ENCODE peak calls at places on chromosomes 5 and 9, in six cellular contexts. One of them, this sample, is unnamed. For H3K27me3 and H3K4me1, the result is how much of the 10 kb centered on the place peaks cover.

GRCh38 chr9:6845881-6846280 is 88.1 kb downstream of the KDM4C start:
- DNase-seq in fibroblast of lung: peak
- DNase-seq in GM23338: peak
- DNase-seq in colonic mucosa: no peak
- DNase-seq in left ventricle myocardium inferior: no peak
- DNase-seq in CD8-positive, alpha-beta T cell: no peak
- DNase-seq in this sample: no peak

GRCh38 chr5:61362796-61363364 is 30.8 kb downstream of the ZSWIM6 start:
- DNase-seq in fibroblast of lung: peak
- DNase-seq in GM23338: peak
- DNase-seq in colonic mucosa: no peak
- DNase-seq in left ventricle myocardium inferior: no peak
- DNase-seq in CD8-positive, alpha-beta T cell: no peak
- DNase-seq in this sample: no peak

GRCh38 chr5:180394031-180394636 is 41.0 kb upstream of the GFPT2 start:
- DNase-seq in fibroblast of lung: no peak
- DNase-seq in GM23338: peak
- DNase-seq in colonic mucosa: no peak
- DNase-seq in left ventricle myocardium inferior: no peak
- DNase-seq in CD8-positive, alpha-beta T cell: no peak
- DNase-seq in this sample: no peak

GRCh38 chr5:50292735-50293394 is 148.2 kb downstream of the EMB start:
- DNase-seq in fibroblast of lung: no peak
- DNase-seq in GM23338: no peak
- DNase-seq in colonic mucosa: no peak
- DNase-seq in left ventricle myocardium inferior: no peak
- DNase-seq in CD8-positive, alpha-beta T cell: no peak
- DNase-seq in this sample: no peak

GRCh38 chr9:71783120-71783523 is 14.8 kb upstream of the CEMIP2 start:
- DNase-seq in fibroblast of lung: no peak
- DNase-seq in GM23338: no peak
- DNase-seq in colonic mucosa: peak
- DNase-seq in left ventricle myocardium inferior: no peak
- DNase-seq in CD8-positive, alpha-beta T cell: peak
- DNase-seq in this sample: peak

GRCh38 chr5:32346869-32347268 is 34.1 kb upstream of the MTMR12 start:
- DNase-seq in fibroblast of lung: no peak
- DNase-seq in GM23338: no peak
- DNase-seq in colonic mucosa: no peak
- DNase-seq in left ventricle myocardium inferior: no peak
- DNase-seq in CD8-positive, alpha-beta T cell: no peak
- DNase-seq in this sample: no peak

GRCh38 chr5:101424530-101425175 is 521.6 kb upstream of the ST8SIA4 start:
- DNase-seq in fibroblast of lung: peak
- DNase-seq in GM23338: no peak
- DNase-seq in colonic mucosa: no peak
- DNase-seq in left ventricle myocardium inferior: no peak
- DNase-seq in CD8-positive, alpha-beta T cell: no peak
- DNase-seq in this sample: no peak

GRCh38 chr9:98326402-98327248 is 71.2 kb upstream of the TBC1D2 start:
- DNase-seq in fibroblast of lung: peak
- DNase-seq in GM23338: no peak
- DNase-seq in colonic mucosa: no peak
- DNase-seq in left ventricle myocardium inferior: no peak
- DNase-seq in CD8-positive, alpha-beta T cell: no peak
- DNase-seq in this sample: no peak

GRCh38 chr9:21796768-21797167 is 5.7 kb upstream of the MTAP start:
- DNase-seq in fibroblast of lung: peak
- DNase-seq in GM23338: no peak
- DNase-seq in colonic mucosa: no peak
- DNase-seq in left ventricle myocardium inferior: no peak
- DNase-seq in CD8-positive, alpha-beta T cell: no peak
- DNase-seq in this sample: no peak

GRCh38 chr9:14097215-14097614 is 216.7 kb downstream of the NFIB start:
- DNase-seq in fibroblast of lung: peak
- DNase-seq in GM23338: peak
- DNase-seq in colonic mucosa: no peak
- DNase-seq in left ventricle myocardium inferior: no peak
- DNase-seq in CD8-positive, alpha-beta T cell: no peak
- DNase-seq in this sample: no peak
- H3K4me3 ChIP-seq in fibroblast of lung: no peak
- H3K4me3 ChIP-seq in GM23338: no peak
- H3K4me3 ChIP-seq in colonic mucosa: no peak
- H3K4me3 ChIP-seq in left ventricle myocardium inferior: peak
- H3K4me3 ChIP-seq in CD8-positive, alpha-beta T cell: no peak
- H3K4me3 ChIP-seq in this sample: no peak

GRCh38 chr5:16427572-16427971 is 38.0 kb downstream of the ZNF622 start:
- DNase-seq in fibroblast of lung: no peak
- DNase-seq in GM23338: no peak
- DNase-seq in colonic mucosa: no peak
- DNase-seq in left ventricle myocardium inferior: no peak
- DNase-seq in CD8-positive, alpha-beta T cell: no peak
- DNase-seq in this sample: no peak

GRCh38 chr5:16430349-16431089 is 35.1 kb downstream of the ZNF622 start:
- DNase-seq in fibroblast of lung: no peak
- DNase-seq in GM23338: no peak
- DNase-seq in colonic mucosa: no peak
- DNase-seq in left ventricle myocardium inferior: no peak
- DNase-seq in CD8-positive, alpha-beta T cell: no peak
- DNase-seq in this sample: no peak

GRCh38 chr5:16428359-16428758 is 37.2 kb downstream of the ZNF622 start:
- DNase-seq in fibroblast of lung: no peak
- DNase-seq in GM23338: peak
- DNase-seq in colonic mucosa: no peak
- DNase-seq in left ventricle myocardium inferior: no peak
- DNase-seq in CD8-positive, alpha-beta T cell: no peak
- DNase-seq in this sample: no peak

GRCh38 chr5:16431482-16431881 is 34.1 kb downstream of the ZNF622 start:
- DNase-seq in fibroblast of lung: no peak
- DNase-seq in GM23338: peak
- DNase-seq in colonic mucosa: no peak
- DNase-seq in left ventricle myocardium inferior: no peak
- DNase-seq in CD8-positive, alpha-beta T cell: no peak
- DNase-seq in this sample: no peak
- H3K27me3 ChIP-seq in fibroblast of lung: under half
- H3K27me3 ChIP-seq in GM23338: under half
- H3K27me3 ChIP-seq in colonic mucosa: under half
- H3K27me3 ChIP-seq in left ventricle myocardium inferior: under half
- H3K27me3 ChIP-seq in CD8-positive, alpha-beta T cell: under half
- H3K27me3 ChIP-seq in this sample: under half

DNA sequence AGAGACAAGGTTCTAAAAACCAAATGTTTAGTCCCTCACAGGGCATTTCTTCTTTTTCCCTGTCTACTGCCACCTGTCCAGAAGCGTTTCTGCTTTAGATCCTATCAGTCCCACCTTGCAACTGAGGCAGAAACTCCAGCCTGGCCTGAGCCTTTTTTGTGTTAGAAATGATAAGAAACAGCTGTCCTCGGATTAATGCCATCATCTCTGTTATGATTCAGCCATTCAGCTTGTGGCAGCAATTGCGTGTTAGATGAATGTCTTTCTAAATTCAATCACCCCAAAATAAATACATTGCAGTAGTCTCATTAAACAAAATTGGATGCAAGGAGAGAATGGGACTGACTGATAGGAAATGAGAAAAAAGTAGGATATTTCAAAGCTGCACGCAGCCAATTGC is 28.3 kb upstream of the FRMPD1 start:
- DNase-seq in fibroblast of lung: no peak
- DNase-seq in GM23338: no peak
- DNase-seq in colonic mucosa: no peak
- DNase-seq in left ventricle myocardium inferior: no peak
- DNase-seq in CD8-positive, alpha-beta T cell: no peak
- DNase-seq in this sample: no peak
- H3K4me1 ChIP-seq in fibroblast of lung: under half
- H3K4me1 ChIP-seq in GM23338: under half
- H3K4me1 ChIP-seq in colonic mucosa: under half
- H3K4me1 ChIP-seq in left ventricle myocardium inferior: under half
- H3K4me1 ChIP-seq in CD8-positive, alpha-beta T cell: under half
- H3K4me1 ChIP-seq in this sample: under half

GRCh38 chr5:150210644-150211043 is 20.8 kb downstream of the SLC6A7 start:
- DNase-seq in fibroblast of lung: no peak
- DNase-seq in GM23338: no peak
- DNase-seq in colonic mucosa: no peak
- DNase-seq in left ventricle myocardium inferior: no peak
- DNase-seq in CD8-positive, alpha-beta T cell: no peak
- DNase-seq in this sample: no peak
- H3K4me3 ChIP-seq in fibroblast of lung: no peak
- H3K4me3 ChIP-seq in GM23338: peak
- H3K4me3 ChIP-seq in colonic mucosa: no peak
- H3K4me3 ChIP-seq in left ventricle myocardium inferior: no peak
- H3K4me3 ChIP-seq in CD8-positive, alpha-beta T cell: no peak
- H3K4me3 ChIP-seq in this sample: no peak

DNA sequence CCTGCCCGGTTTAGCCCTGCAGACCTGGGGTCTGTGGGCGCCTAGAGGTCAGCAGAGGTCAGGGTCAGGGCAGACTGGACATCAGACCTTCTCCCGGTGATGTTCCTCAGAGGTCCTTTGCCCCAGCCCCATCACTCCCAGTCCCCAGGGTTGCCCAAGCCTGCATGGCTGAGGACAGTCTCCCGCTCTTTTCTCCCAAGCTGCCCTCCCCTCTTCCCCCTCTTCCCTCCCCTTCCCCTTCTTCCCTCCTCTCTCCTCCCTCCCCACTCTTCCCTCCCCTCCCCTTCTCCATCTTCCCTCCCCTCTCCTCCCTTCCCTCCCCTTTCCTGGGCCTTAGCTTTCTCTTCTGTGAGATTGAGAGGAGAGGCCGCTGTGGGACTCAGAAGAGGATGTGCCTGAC is 10.4 kb downstream of the LHX3 start:
- DNase-seq in fibroblast of lung: no peak
- DNase-seq in GM23338: peak
- DNase-seq in colonic mucosa: no peak
- DNase-seq in left ventricle myocardium inferior: no peak
- DNase-seq in CD8-positive, alpha-beta T cell: no peak
- DNase-seq in this sample: no peak
- H3K27me3 ChIP-seq in fibroblast of lung: half or more
- H3K27me3 ChIP-seq in GM23338: half or more
- H3K27me3 ChIP-seq in colonic mucosa: half or more
- H3K27me3 ChIP-seq in left ventricle myocardium inferior: half or more
- H3K27me3 ChIP-seq in CD8-positive, alpha-beta T cell: under half
- H3K27me3 ChIP-seq in this sample: half or more

DNA sequence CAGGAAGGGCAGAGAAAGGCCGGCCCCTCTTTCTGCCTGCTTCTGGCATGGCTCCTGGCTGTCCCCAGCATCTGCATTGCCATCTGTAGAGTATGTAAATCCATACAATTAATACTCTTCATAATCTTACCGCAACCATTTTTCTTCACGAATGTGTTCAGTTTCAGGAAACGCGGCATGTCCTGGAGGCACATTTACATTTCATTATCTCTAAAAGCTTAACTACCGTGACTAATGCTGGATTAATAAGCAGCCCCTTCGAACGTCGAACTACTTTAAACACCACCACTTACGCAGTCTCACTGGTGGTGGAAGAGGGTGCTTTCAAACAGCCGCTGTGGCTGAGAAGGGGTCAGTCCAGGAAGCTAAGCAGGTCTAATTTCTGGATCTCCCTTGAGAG is 85.6 kb downstream of the C5orf15 start:
- DNase-seq in fibroblast of lung: no peak
- DNase-seq in GM23338: no peak
- DNase-seq in colonic mucosa: no peak
- DNase-seq in left ventricle myocardium inferior: no peak
- DNase-seq in CD8-positive, alpha-beta T cell: no peak
- DNase-seq in this sample: no peak
- H3K4me1 ChIP-seq in fibroblast of lung: under half
- H3K4me1 ChIP-seq in GM23338: under half
- H3K4me1 ChIP-seq in colonic mucosa: under half
- H3K4me1 ChIP-seq in left ventricle myocardium inferior: under half
- H3K4me1 ChIP-seq in CD8-positive, alpha-beta T cell: under half
- H3K4me1 ChIP-seq in this sample: under half

GRCh38 chr9:35656340-35656739 is 1.5 kb downstream of the RMRP start:
- DNase-seq in fibroblast of lung: no peak
- DNase-seq in GM23338: no peak
- DNase-seq in colonic mucosa: no peak
- DNase-seq in left ventricle myocardium inferior: no peak
- DNase-seq in CD8-positive, alpha-beta T cell: no peak
- DNase-seq in this sample: no peak

GRCh38 chr9:35658894-35659220 is 765 bp downstream of the CCDC107 start:
- DNase-seq in fibroblast of lung: peak
- DNase-seq in GM23338: no peak
- DNase-seq in colonic mucosa: peak
- DNase-seq in left ventricle myocardium inferior: peak
- DNase-seq in CD8-positive, alpha-beta T cell: no peak
- DNase-seq in this sample: no peak

GRCh38 chr9:35658144-35658893 is at the start of gene CCDC107:
- DNase-seq in fibroblast of lung: peak
- DNase-seq in GM23338: peak
- DNase-seq in colonic mucosa: peak
- DNase-seq in left ventricle myocardium inferior: peak
- DNase-seq in CD8-positive, alpha-beta T cell: peak
- DNase-seq in this sample: peak

GRCh38 chr9:35656841-35657326 is 935 bp downstream of the RMRP start:
- DNase-seq in fibroblast of lung: no peak
- DNase-seq in GM23338: no peak
- DNase-seq in colonic mucosa: no peak
- DNase-seq in left ventricle myocardium inferior: no peak
- DNase-seq in CD8-positive, alpha-beta T cell: no peak
- DNase-seq in this sample: no peak

GRCh38 chr9:35657327-35658143 is at the start of gene RMRP:
- DNase-seq in fibroblast of lung: peak
- DNase-seq in GM23338: peak
- DNase-seq in colonic mucosa: peak
- DNase-seq in left ventricle myocardium inferior: peak
- DNase-seq in CD8-positive, alpha-beta T cell: peak
- DNase-seq in this sample: peak
- H3K4me3 ChIP-seq in fibroblast of lung: peak
- H3K4me3 ChIP-seq in GM23338: peak
- H3K4me3 ChIP-seq in colonic mucosa: peak
- H3K4me3 ChIP-seq in left ventricle myocardium inferior: peak
- H3K4me3 ChIP-seq in CD8-positive, alpha-beta T cell: peak
- H3K4me3 ChIP-seq in this sample: peak

This sample was measured in effector memory CD4-positive, alpha-beta T cell.